ENCODE peak calls at places on chromosomes 11 and 22, in five cellular contexts. F is cardiac muscle cell, N is BE2C, S is WTC11, Q is PC-9. W is an unnamed sample.

GRCh38 chr11:70501026-70501901 is 102.9 kb downstream of the CTTN start:
- DNase-seq in F (no peak), S (no peak), Q (no peak), N (peak), W (no peak)

GRCh38 chr11:110434952-110435779 is 5.4 kb downstream of the FDX1 start:
- DNase-seq in F (no peak), S (peak), Q (peak), N (no peak), W (no peak)

GRCh38 chr22:32206774-32207758 is 2.2 kb upstream of the RFPL2 start:
- DNase-seq in N (no peak), F (peak), S (peak), Q (peak), W (no peak)

GRCh38 chr11:128417607-128418324 is 169.6 kb downstream of the ETS1 start:
- DNase-seq in F (peak), Q (no peak), N (no peak), S (no peak), W (peak)

GRCh38 chr11:74682731-74683278 is 48.4 kb downstream of the CHRDL2 start:
- DNase-seq in N (no peak), S (no peak), F (no peak), Q (no peak), W (no peak)

GRCh38 chr11:123235687-123236261 is 40.7 kb upstream of the CLMP start:
- DNase-seq in Q (no peak), F (peak), N (no peak), S (no peak), W (no peak)

GRCh38 chr22:39478461-39478860 is 21.6 kb downstream of the MGAT3 start:
- DNase-seq in F (no peak), S (peak), N (no peak), Q (peak), W (no peak)

GRCh38 chr11:44260081-44260480 is 49.9 kb downstream of the ALX4 start:
- DNase-seq in Q (no peak), N (no peak), S (no peak), F (no peak), W (no peak)

GRCh38 chr11:130720232-130720787 is 196.0 kb downstream of the SNX19 start:
- DNase-seq in N (no peak), F (no peak), Q (no peak), S (no peak), W (no peak)

GRCh38 chr11:34940026-34940677 is 23.7 kb downstream of the PDHX start:
- DNase-seq in F (peak), S (no peak), N (no peak), Q (no peak), W (no peak)

GRCh38 chr11:68965901-68966868 is 14.6 kb downstream of the MRGPRD start:
- DNase-seq in N (no peak), F (no peak), S (no peak), Q (no peak), W (no peak)

GRCh38 chr11:2704896-2705606 is 5.3 kb upstream of the KCNQ1OT1 start:
- DNase-seq in N (no peak), S (no peak), F (no peak), Q (no peak), W (no peak)

GRCh38 chr11:117443269-117444186 is 115.9 kb downstream of the CEP164 start:
- DNase-seq in F (peak), N (peak), Q (peak), S (peak), W (no peak)

GRCh38 chr11:131511794-131512193 is 141.4 kb downstream of the NTM start:
- DNase-seq in N (no peak), Q (peak), S (peak), F (peak), W (no peak)

GRCh38 chr11:11987503-11988022 is 20.9 kb downstream of the DKK3 start:
- DNase-seq in S (no peak), Q (no peak), N (no peak), F (peak), W (peak)

GRCh38 chr11:95067042-95067827 is 516 bp downstream of the SRSF8 start:
- DNase-seq in Q (peak), S (peak), F (peak), N (peak), W (no peak)

GRCh38 chr11:77602385-77603105 is 12.8 kb downstream of the AQP11 start:
- DNase-seq in S (no peak), Q (peak), F (peak), N (no peak), W (no peak)

GRCh38 chr11:120182357-120182756 is 28.5 kb upstream of the OAF start:
- DNase-seq in Q (no peak), S (no peak), N (no peak), F (no peak), W (no peak)

GRCh38 chr11:103228807-103229206 is 119.6 kb downstream of the DYNC2H1 start:
- DNase-seq in S (peak), Q (no peak), N (peak), F (peak), W (no peak)

GRCh38 chr22:41512421-41513194 is 31.7 kb downstream of the POLR3H start:
- DNase-seq in N (peak), F (peak), Q (peak), S (peak), W (peak)

GRCh38 chr11:103055174-103055890 is 36.6 kb downstream of the DCUN1D5 start:
- DNase-seq in F (peak), N (no peak), S (no peak), Q (no peak), W (peak)

GRCh38 chr11:94275961-94276360 is 28.4 kb upstream of the IZUMO1R start:
- DNase-seq in N (no peak), S (no peak), F (no peak), Q (no peak), W (no peak)

GRCh38 chr11:68200639-68201038 is 12.5 kb downstream of the KMT5B start:
- DNase-seq in F (peak), Q (no peak), N (no peak), S (no peak), W (no peak)

GRCh38 chr22:23888615-23889401 is 5.4 kb upstream of the MIF start:
- DNase-seq in N (no peak), F (peak), Q (no peak), S (no peak), W (no peak)

GRCh38 chr22:27919943-27920755 is 1.1 kb upstream of the PITPNB start:
- DNase-seq in F (peak), S (no peak), Q (peak), N (peak), W (peak)

GRCh38 chr22:22800716-22801115 is 86.9 kb upstream of the IGLL5 start:
- DNase-seq in F (peak), N (no peak), S (no peak), Q (no peak), W (no peak)

GRCh38 chr11:6455070-6455469 is 14.3 kb upstream of the HPX start:
- DNase-seq in Q (no peak), N (no peak), F (no peak), S (no peak), W (no peak)

GRCh38 chr11:35714882-35715612 is 52.5 kb downstream of the TRIM44 start:
- DNase-seq in N (no peak), Q (no peak), S (no peak), F (peak), W (peak)

GRCh38 chr11:70255717-70256116 is 14.8 kb upstream of the PPFIA1 start:
- DNase-seq in F (no peak), S (no peak), N (no peak), Q (no peak), W (no peak)

GRCh38 chr11:88064097-88064705 is 111.0 kb downstream of the RAB38 start:
- DNase-seq in N (no peak), F (no peak), Q (no peak), S (no peak), W (no peak)

GRCh38 chr11:128544625-128545024 is 42.7 kb downstream of the ETS1 start:
- DNase-seq in N (no peak), F (peak), Q (no peak), S (no peak), W (no peak)

GRCh38 chr11:126474220-126474619 is 118.7 kb downstream of the ST3GAL4 start:
- DNase-seq in F (no peak), Q (no peak), S (no peak), N (no peak), W (no peak)

GRCh38 chr22:19766506-19767426 is 6.2 kb downstream of the TBX1 start:
- DNase-seq in Q (peak), F (peak), N (no peak), S (peak), W (no peak)

GRCh38 chr11:77705195-77705876 is 67.7 kb upstream of the CLNS1A start:
- DNase-seq in S (no peak), N (no peak), F (peak), Q (peak), W (peak)

GRCh38 chr11:74543991-74544390 is 48.4 kb upstream of the POLD3 start:
- DNase-seq in S (no peak), N (no peak), Q (peak), F (no peak), W (no peak)

GRCh38 chr11:86797133-86797532 is 3.2 kb upstream of the PRSS23 start:
- DNase-seq in S (no peak), F (no peak), N (no peak), Q (no peak), W (no peak)
- TF ChIP-seq CTCF in S (no peak), F (no peak), N (no peak), Q (no peak), W (no peak)

DNA sequence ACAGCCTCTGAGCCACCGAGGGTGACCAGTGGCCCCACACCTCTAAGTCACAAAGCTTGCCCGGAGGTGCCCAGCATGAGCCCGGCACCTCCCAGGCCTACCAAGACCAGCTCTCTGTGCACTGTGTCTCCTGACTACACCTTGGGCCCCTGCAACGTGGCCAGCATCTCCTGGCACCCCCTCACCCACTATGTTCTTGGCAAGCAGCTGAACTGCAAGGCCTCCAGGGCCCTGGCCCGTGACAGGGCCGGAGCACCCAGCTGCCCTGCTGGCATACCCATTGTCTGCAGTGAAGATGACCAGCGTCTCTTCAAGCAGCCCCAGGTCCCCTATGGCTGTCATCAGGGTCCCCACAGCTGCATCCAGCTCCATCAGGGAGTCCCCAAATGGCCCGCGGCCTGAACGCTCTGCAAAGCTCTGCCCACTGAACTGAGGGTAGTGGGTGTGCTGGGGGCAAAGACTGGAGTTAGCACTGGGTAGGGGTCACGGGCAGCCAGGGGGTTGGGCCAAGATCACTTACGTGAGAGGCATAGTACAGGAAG is 1.6 kb downstream of the ARSA start:
- DNase-seq in S (no peak), Q (no peak), F (no peak), N (no peak), W (no peak)
- TF ChIP-seq CTCF in S (no peak), Q (peak), F (no peak), N (no peak), W (no peak)

GRCh38 chr22:31162015-31162765 is 2.2 kb downstream of the RNF185 start:
- DNase-seq in N (no peak), S (no peak), Q (no peak), F (no peak), W (no peak)
- TF ChIP-seq CTCF in N (no peak), S (no peak), Q (no peak), F (peak), W (no peak)

GRCh38 chr11:121556937-121557336 is 104.2 kb upstream of the SORL1-AS1 start:
- DNase-seq in N (no peak), S (no peak), F (no peak), Q (no peak), W (no peak)
- TF ChIP-seq CTCF in N (no peak), S (no peak), F (no peak), Q (no peak), W (no peak)

DNA sequence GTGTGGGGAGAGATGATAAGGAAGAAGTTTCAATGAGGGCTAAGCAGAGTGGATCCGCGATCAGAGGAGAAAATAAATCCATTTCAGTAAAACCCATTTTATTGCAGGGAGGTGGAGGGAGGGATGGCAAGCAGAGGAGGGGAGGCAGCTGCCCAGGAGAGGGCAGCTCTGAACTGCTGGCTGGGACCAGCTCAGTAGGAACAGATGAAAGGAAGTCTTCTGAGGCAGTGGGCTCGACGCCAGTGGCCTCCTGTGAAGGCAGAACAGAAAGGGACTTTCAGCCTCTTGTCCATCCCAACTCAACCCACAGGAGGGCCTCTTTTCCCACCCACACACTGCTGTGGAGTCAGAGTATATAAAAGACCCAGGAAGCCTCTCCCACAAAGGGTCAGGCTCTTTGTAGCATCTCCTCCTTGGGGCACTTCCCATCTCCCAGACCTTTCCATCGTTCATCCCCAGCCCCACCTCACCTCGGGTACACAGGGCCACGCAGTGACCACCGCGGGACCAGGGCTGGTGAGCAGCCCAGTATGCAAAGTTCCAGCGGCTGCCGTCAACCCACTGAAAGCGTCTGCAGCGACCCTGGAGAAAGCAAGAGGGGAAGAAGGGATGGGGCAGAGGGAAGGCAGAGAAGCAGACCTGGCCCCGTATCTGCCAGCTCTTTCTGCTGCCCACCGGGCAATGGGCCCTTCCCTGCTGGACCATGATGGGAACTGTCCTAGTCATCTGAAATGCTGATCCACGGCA is 3.0 kb downstream of the PRG2 start:
- DNase-seq in N (no peak), F (peak), Q (no peak), S (no peak), W (no peak)
- TF ChIP-seq CTCF in N (no peak), F (peak), Q (no peak), S (no peak), W (no peak)

GRCh38 chr11:64951529-64951928 is 15.8 kb upstream of the GPHA2 start:
- DNase-seq in Q (no peak), N (no peak), S (no peak), F (no peak), W (no peak)

GRCh38 chr11:64947202-64947814 is 11.6 kb upstream of the GPHA2 start:
- DNase-seq in F (peak), N (no peak), S (no peak), Q (no peak), W (no peak)
- TF ChIP-seq CTCF in F (peak), N (no peak), S (no peak), Q (no peak), W (no peak)

GRCh38 chr22:44353063-44353440 is 40.3 kb upstream of the SHISAL1 start:
- DNase-seq in S (no peak), N (no peak), F (no peak), Q (no peak), W (no peak)

GRCh38 chr22:44351037-44351436 is 38.3 kb upstream of the SHISAL1 start:
- DNase-seq in N (no peak), Q (no peak), S (no peak), F (no peak), W (no peak)

GRCh38 chr22:44352378-44353062 is 39.8 kb upstream of the SHISAL1 start:
- DNase-seq in N (no peak), S (no peak), F (no peak), Q (no peak), W (no peak)

GRCh38 chr22:44354288-44354687 is 41.5 kb upstream of the SHISAL1 start:
- DNase-seq in Q (no peak), F (no peak), N (peak), S (no peak), W (no peak)

GRCh38 chr22:44351685-44352377 is 39.1 kb upstream of the SHISAL1 start:
- DNase-seq in N (peak), S (no peak), F (peak), Q (peak), W (peak)
- TF ChIP-seq CTCF in N (peak), S (no peak), F (no peak), Q (no peak), W (no peak)

DNA sequence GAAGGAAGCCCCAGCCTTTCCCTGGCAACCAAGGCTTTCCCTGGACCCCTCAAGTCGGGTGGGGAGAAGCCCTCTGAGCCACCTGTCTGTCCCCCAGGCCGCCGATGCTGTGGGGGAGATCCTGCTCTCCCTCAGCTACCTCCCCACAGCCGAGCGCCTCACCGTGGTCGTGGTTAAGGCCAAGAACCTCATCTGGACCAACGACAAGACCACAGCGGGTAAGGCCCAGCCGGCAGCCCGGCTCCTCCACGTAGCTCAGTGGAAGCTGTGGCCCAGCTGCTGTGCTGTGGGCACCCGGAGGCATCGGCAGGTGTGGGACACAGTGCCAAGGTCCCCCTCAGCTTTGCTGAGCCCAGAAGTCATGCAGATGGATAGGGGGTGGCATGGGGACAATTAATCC is 12.2 kb upstream of the RHOD start:
- DNase-seq in N (no peak), F (no peak), S (no peak), Q (no peak), W (no peak)
- TF ChIP-seq CTCF in N (no peak), F (no peak), S (no peak), Q (no peak), W (no peak)